ENCODE peak calls at places on chromosomes 5 and 9, in four cellular contexts. R is IMR-90, K is H1, M is H9. I is an unnamed sample.

GRCh38 chr9:125409637-125410521 is 148.3 kb downstream of the GAPVD1 start:
- DNase-seq in M (peak), K (no peak), R (peak), I (peak)

GRCh38 chr9:89312154-89312616 is 1.2 kb downstream of the CKS2 start:
- DNase-seq in R (no peak), K (no peak), M (no peak), I (peak)

GRCh38 chr5:88551724-88552345 is 283.2 kb upstream of the TMEM161B start:
- DNase-seq in M (peak), R (no peak), K (no peak), I (peak)

GRCh38 chr9:76412638-76413037 is 18.4 kb upstream of the RFK start:
- DNase-seq in K (no peak), R (no peak), M (no peak), I (no peak)

GRCh38 chr5:170162631-170163321 is 57.1 kb downstream of the FOXI1 start:
- DNase-seq in K (no peak), R (no peak), M (no peak), I (no peak)

GRCh38 chr5:140608730-140609520 is 24.1 kb downstream of the CD14 start:
- DNase-seq in M (no peak), R (no peak), K (no peak), I (no peak)

GRCh38 chr5:61450170-61450815 is 118.2 kb downstream of the ZSWIM6 start:
- DNase-seq in R (peak), M (no peak), K (no peak), I (peak)

GRCh38 chr5:174733836-174734235 is 9.5 kb downstream of the MSX2 start:
- DNase-seq in R (no peak), K (no peak), M (no peak), I (peak)

GRCh38 chr5:95654196-95654595 is 7.6 kb downstream of the RFESD start:
- DNase-seq in R (no peak), K (no peak), M (no peak), I (no peak)

GRCh38 chr5:45695680-45696093 is 493 bp downstream of the HCN1 start:
- DNase-seq in K (no peak), R (no peak), M (no peak), I (peak)

GRCh38 chr5:119578937-119579336 is 50.4 kb upstream of the FAM170A start:
- DNase-seq in K (peak), R (peak), M (peak), I (peak)

GRCh38 chr5:80754900-80755299 is 100.1 kb upstream of the DHFR start:
- DNase-seq in R (peak), M (no peak), K (no peak), I (no peak)

GRCh38 chr9:2210201-2210600 is 195.1 kb downstream of the SMARCA2 start:
- DNase-seq in K (no peak), R (peak), M (no peak), I (no peak)

GRCh38 chr5:112238473-112238872 is 180.6 kb downstream of the EPB41L4A start:
- DNase-seq in R (no peak), M (no peak), K (no peak), I (peak)

GRCh38 chr5:122014232-122014940 is 52.6 kb downstream of the SRFBP1 start:
- DNase-seq in K (no peak), R (peak), M (no peak), I (no peak)

GRCh38 chr9:88312517-88313103 is 75.6 kb upstream of the SPIN1 start:
- DNase-seq in M (no peak), K (no peak), R (no peak), I (no peak)

GRCh38 chr5:179406031-179406681 is 60.9 kb upstream of the ADAMTS2 start:
- DNase-seq in M (no peak), K (no peak), R (peak), I (no peak)

GRCh38 chr5:38726279-38726678 is 119.5 kb upstream of the OSMR start:
- DNase-seq in R (no peak), M (no peak), K (no peak), I (peak)

GRCh38 chr5:38725419-38725865 is 120.4 kb upstream of the OSMR start:
- DNase-seq in K (no peak), R (no peak), M (no peak), I (no peak)

GRCh38 chr5:38722918-38723317 is 122.9 kb upstream of the OSMR start:
- DNase-seq in M (no peak), K (no peak), R (no peak), I (no peak)

GRCh38 chr5:38723423-38723822 is 122.4 kb upstream of the OSMR start:
- DNase-seq in M (no peak), R (no peak), K (no peak), I (no peak)

DNA sequence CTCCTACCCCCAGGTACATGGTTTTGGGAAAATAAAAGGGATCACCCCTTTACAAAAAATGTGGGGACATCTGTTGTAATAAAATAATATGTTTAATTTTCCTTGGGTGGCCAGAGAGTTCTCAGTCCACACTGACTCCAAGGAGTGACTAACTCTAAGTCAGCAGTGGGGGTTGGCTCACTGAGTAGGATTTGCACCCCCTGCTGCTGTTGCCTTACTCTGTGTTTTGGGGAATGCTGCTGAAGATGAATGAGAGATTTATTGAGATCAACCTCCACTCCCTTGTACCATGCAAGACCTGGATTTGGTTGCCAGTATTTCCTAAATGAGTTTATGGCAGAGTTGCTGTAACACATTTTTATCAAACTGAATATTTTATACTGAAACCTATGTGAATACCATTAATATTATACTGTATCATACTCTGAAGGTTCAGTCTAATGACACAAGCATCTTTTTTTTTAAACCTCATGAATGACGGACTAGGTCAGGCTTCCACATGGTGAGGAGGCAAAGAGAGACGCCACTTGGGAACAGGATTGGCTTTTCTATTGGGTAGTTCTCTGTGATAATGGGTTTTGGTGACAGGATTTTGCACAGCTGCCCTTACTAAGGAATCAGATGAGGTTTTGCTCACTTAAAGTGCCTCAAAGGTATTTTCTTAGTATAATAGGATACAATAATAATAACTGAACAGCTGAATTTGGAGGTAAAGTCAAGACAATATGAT is 121.3 kb upstream of the OSMR start:
- DNase-seq in R (peak), M (no peak), K (no peak), I (peak)
- H3K4me2 ChIP-seq in R (no peak), M (no peak), K (no peak), I (no peak)

GRCh38 chr9:136900556-136900955 is 14.2 kb downstream of the TRAF2 start:
- DNase-seq in M (no peak), K (no peak), R (no peak), I (no peak)

GRCh38 chr9:136900988-136901515 is 14.7 kb downstream of the TRAF2 start:
- DNase-seq in M (no peak), R (no peak), K (no peak), I (no peak)

GRCh38 chr9:136901516-136902258 is 15.4 kb downstream of the TRAF2 start:
- DNase-seq in R (peak), M (peak), K (no peak), I (peak)

GRCh38 chr9:136903041-136903554 is 16.8 kb downstream of the TRAF2 start:
- DNase-seq in R (no peak), M (no peak), K (no peak), I (no peak)

DNA sequence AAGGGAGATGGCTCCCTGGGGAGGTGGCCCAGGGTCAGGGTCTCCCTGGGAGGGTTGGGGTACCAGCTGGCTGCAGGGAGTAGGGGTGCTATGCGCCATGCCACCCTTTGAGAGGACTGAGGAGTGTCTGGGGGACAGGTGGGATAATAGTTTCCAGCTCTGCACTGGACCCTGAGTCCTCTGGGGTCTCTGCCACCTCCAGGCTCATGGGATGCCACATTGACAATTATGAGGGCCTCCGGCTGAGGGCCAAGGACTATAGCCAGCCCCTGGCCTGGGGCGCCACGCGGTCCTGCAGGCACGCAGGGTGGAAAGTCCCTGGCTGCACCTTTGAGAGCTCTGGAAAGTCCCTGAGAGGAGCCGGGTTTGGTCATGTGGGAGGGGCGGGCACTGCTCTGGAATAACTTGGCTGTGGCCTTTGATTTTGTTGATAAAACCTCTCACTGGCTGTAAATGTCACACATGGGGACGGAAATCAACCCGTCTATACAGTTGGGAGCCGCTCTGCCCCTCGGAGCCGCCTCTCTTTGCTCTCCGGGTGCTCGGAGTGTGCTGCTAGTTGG is 16.0 kb downstream of the TRAF2 start:
- DNase-seq in R (peak), M (peak), K (no peak), I (no peak)
- H2AK5ac ChIP-seq in R (peak), M (no peak), K (no peak), I (no peak)

DNA sequence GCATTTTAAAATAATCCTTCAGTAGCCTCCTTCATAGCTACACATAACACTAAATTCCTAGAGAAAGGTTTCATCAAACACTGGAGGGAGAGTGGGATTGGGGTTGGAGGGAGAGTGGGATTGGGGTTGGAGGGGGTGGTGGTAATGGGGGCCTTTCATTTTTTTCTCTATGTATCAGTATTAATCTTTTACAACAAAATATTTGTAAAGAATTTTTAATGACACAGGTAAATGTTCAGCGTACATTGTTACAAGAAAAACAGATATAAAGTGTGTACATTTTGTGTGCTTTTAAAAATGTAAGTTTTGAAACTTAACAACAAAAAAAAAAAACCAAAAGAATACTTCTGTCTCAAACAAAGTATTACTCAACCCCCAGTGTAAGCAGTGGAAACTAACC is 266.4 kb downstream of the DENND1A start:
- DNase-seq in K (no peak), R (no peak), M (no peak), I (no peak)
- H4K5ac ChIP-seq in K (no peak), R (no peak), M (no peak), I (no peak)

DNA sequence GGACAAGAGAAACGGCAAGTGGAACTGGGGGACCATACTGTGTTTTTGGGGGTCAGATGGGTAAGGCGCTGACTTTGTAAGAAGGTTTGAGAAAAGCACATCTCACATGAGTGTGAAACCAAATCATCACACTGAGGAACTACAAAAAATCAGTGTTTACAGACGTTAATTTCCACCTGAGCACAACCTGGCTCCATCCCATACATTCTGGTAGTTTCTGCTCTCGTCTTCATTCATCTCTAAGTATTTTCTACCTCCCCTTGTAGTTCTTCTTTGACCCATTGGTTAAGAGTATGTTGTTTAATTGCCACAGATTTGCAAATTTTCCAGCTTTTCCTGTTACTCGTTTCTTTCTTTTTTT is 8.9 kb upstream of the DPP7 start:
- DNase-seq in K (no peak), M (no peak), R (no peak), I (no peak)
- H3K4me2 ChIP-seq in K (no peak), M (no peak), R (no peak), I (no peak)